ENCODE peak calls at places on chromosomes 13 and 19, in five cellular contexts. M is CD8-positive, alpha-beta T cell; H is mammary epithelial cell; T is GM12864; A is mucosa of descending colon. P is an unnamed sample.

GRCh38 chr13:21014666-21015170 is 46.7 kb downstream of the LATS2 start:
- DNase-seq in M (no peak), H (no peak), T (no peak), A (no peak), P (no peak)

GRCh38 chr13:31485651-31486051 is 253.7 kb upstream of the RXFP2 start:
- DNase-seq in M (no peak), H (no peak), T (no peak), A (no peak), P (no peak)

GRCh38 chr19:17775245-17775927 is 19.6 kb upstream of the B3GNT3 start:
- DNase-seq in M (peak; percentile 49), H (no peak), T (no peak), A (no peak), P (no peak)

GRCh38 chr13:105814219-105814901 is 721.1 kb downstream of the EFNB2 start:
- DNase-seq in M (no peak), H (peak; percentile 95), T (no peak), A (no peak), P (no peak)

GRCh38 chr19:19444694-19445155 is 39.2 kb downstream of the GATAD2A start:
- DNase-seq in M (no peak), H (no peak), T (no peak), A (no peak), P (no peak)

GRCh38 chr13:21234537-21234936 is 58.1 kb downstream of the MRPL57 start:
- DNase-seq in M (no peak), H (peak; percentile 37), T (no peak), A (no peak), P (no peak)

GRCh38 chr19:1745589-1746031 is 7.7 kb upstream of the ONECUT3 start:
- DNase-seq in M (no peak), H (no peak), T (no peak), A (no peak), P (no peak)

GRCh38 chr19:17095141-17095919 is 19.8 kb downstream of the MYO9B start:
- DNase-seq in M (no peak), H (no peak), T (no peak), A (no peak), P (no peak)

GRCh38 chr19:16446108-16447014 is 25.4 kb downstream of the EPS15L1 start:
- DNase-seq in M (no peak), H (no peak), T (peak; percentile 68), A (no peak), P (no peak)

GRCh38 chr13:114241918-114242317 is 7.2 kb downstream of the CDC16 start:
- DNase-seq in M (no peak), H (no peak), T (no peak), A (no peak), P (no peak)

GRCh38 chr13:40318366-40318765 is 348.1 kb downstream of the FOXO1 start:
- DNase-seq in M (no peak), H (no peak), T (no peak), A (no peak), P (no peak)

GRCh38 chr13:26562538-26562890 is 5.0 kb downstream of the WASF3 start:
- DNase-seq in M (no peak), H (no peak), T (no peak), A (no peak), P (no peak)

GRCh38 chr19:55423225-55423967 is 15.8 kb upstream of the UBE2S start:
- DNase-seq in M (no peak), H (no peak), T (no peak), A (no peak), P (no peak)

GRCh38 chr13:98143601-98144500 is 957 bp downstream of the FARP1 start:
- DNase-seq in M (no peak), H (peak; percentile 44), T (no peak), A (no peak), P (no peak)

GRCh38 chr19:32067686-32068085 is 277.7 kb upstream of the ZNF507 start:
- DNase-seq in M (no peak), H (no peak), T (no peak), A (no peak), P (no peak)

GRCh38 chr13:21638319-21639282 is 32.3 kb upstream of the FGF9 start:
- DNase-seq in M (peak; percentile 22), H (peak; percentile 75), T (no peak), A (no peak), P (peak; percentile 12)

GRCh38 chr13:99124695-99125334 is 75.8 kb upstream of the UBAC2 start:
- DNase-seq in M (no peak), H (peak; percentile 66), T (no peak), A (no peak), P (peak; percentile 12)

GRCh38 chr19:48728882-48729645 is 9.5 kb upstream of the MAMSTR start:
- DNase-seq in M (no peak), H (no peak), T (no peak), A (no peak), P (no peak)

GRCh38 chr19:21568816-21569496 is 63.6 kb downstream of the ZNF429 start:
- DNase-seq in M (peak; percentile 92), H (no peak), T (peak; percentile 67), A (no peak), P (peak; percentile 54)

GRCh38 chr13:49996166-49996915 is 501 bp upstream of the TRIM13 start:
- DNase-seq in M (peak; percentile 84), H (peak; percentile 87), T (no peak), A (peak; percentile 96), P (peak; percentile 83)

GRCh38 chr19:22619371-22619770 is 14.8 kb upstream of the ZNF492 start:
- DNase-seq in M (no peak), H (no peak), T (no peak), A (no peak), P (no peak)

GRCh38 chr19:19279853-19280252 is 6.8 kb upstream of the TM6SF2 start:
- DNase-seq in M (no peak), H (no peak), T (no peak), A (no peak), P (no peak)

GRCh38 chr13:25951831-25952230 is 100.0 kb downstream of the SHISA2 start:
- DNase-seq in M (no peak), H (no peak), T (no peak), A (no peak), P (no peak)

GRCh38 chr19:889662-890295 is 3.2 kb downstream of the MED16 start:
- DNase-seq in M (no peak), H (no peak), T (no peak), A (no peak), P (no peak)

GRCh38 chr13:85230754-85231153 is 568.5 kb downstream of the SLITRK6 start:
- DNase-seq in M (no peak), H (no peak), T (no peak), A (no peak), P (no peak)

GRCh38 chr13:44921931-44922758 is 67.1 kb downstream of the NUFIP1 start:
- DNase-seq in M (no peak), H (peak; percentile 83), T (no peak), A (no peak), P (no peak)

GRCh38 chr13:65971541-65971940 is 1258.6 kb downstream of the PCDH9 start:
- DNase-seq in M (no peak), H (no peak), T (no peak), A (no peak), P (no peak)

GRCh38 chr13:40109324-40109958 is 454.0 kb downstream of the COG6 start:
- DNase-seq in M (no peak), H (peak; percentile 97), T (no peak), A (no peak), P (no peak)

GRCh38 chr13:49667773-49668172 is 23.5 kb downstream of the EBPL start:
- DNase-seq in M (no peak), H (no peak), T (no peak), A (no peak), P (no peak)

GRCh38 chr13:113554333-113554700 is 30.2 kb upstream of the TFDP1 start:
- DNase-seq in M (no peak), H (no peak), T (no peak), A (no peak), P (no peak)

GRCh38 chr13:86591862-86592261 is 792.6 kb upstream of the SLITRK6 start:
- DNase-seq in M (no peak), H (peak; percentile 21), T (no peak), A (no peak), P (no peak)
- H3K4me3 ChIP-seq in M (no peak overlapping the region), H (no peak overlapping the region), T (no peak overlapping the region), A (no peak overlapping the region), P (no peak overlapping the region)

GRCh38 chr13:32642858-32643257 is 56.6 kb downstream of the PDS5B start:
- DNase-seq in M (no peak), H (no peak), T (no peak), A (no peak), P (no peak)
- H3K4me3 ChIP-seq in M (no peak overlapping the region), H (no peak overlapping the region), T (no peak overlapping the region), A (no peak overlapping the region), P (no peak overlapping the region)

GRCh38 chr13:93767917-93768422 is 541.4 kb downstream of the GPC6 start:
- DNase-seq in M (no peak), H (no peak), T (no peak), A (no peak), P (no peak)

GRCh38 chr13:93769607-93770006 is 543.0 kb downstream of the GPC6 start:
- DNase-seq in M (no peak), H (peak; percentile 36), T (no peak), A (no peak), P (no peak)

GRCh38 chr13:93771782-93772181 is 545.2 kb downstream of the GPC6 start:
- DNase-seq in M (no peak), H (no peak), T (no peak), A (no peak), P (no peak)

GRCh38 chr13:93769126-93769525 is 542.5 kb downstream of the GPC6 start:
- DNase-seq in M (no peak), H (no peak), T (no peak), A (no peak), P (no peak)

GRCh38 chr13:93771229-93771628 is 544.6 kb downstream of the GPC6 start:
- DNase-seq in M (no peak), H (no peak), T (no peak), A (no peak), P (no peak)
- H3K4me3 ChIP-seq in M (no peak overlapping the region), H (no peak overlapping the region), T (no peak overlapping the region), A (no peak overlapping the region), P (no peak overlapping the region)

GRCh38 chr13:41459754-41460111 is 2.4 kb downstream of the RGCC start:
- DNase-seq in M (no peak), H (no peak), T (no peak), A (no peak), P (no peak)
- H3K4me3 ChIP-seq in M (peak overlapping the region; percentile 66), H (no peak overlapping the region), T (no peak overlapping the region), A (no peak overlapping the region), P (peak overlapping the region; percentile 95)

DNA sequence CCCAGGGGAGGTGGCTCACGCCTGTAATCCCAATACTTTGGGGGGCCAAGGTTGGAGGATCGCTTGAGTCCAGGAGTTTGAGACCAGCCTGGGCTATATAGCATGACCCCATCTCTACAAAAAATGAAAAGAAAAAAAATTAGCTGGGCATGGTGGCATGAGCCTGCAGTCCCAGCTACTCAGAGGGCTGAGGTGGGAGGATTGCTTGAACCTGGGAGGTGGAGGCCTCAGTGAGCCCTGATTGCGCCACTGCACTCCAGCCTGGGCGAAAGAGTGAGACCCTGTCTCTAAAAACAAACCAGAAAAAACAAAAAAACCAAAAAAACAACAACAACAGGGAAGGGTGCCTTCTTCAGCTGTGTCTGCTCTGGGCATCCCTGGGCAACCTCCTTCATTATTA is 499 bp upstream of the MYO1F start:
- DNase-seq in M (no peak), H (no peak), T (no peak), A (no peak), P (no peak)
- H3K4me3 ChIP-seq in M (no peak overlapping the region), H (no peak overlapping the region), T (no peak overlapping the region), A (no peak overlapping the region), P (peak overlapping the region; percentile 91)

DNA sequence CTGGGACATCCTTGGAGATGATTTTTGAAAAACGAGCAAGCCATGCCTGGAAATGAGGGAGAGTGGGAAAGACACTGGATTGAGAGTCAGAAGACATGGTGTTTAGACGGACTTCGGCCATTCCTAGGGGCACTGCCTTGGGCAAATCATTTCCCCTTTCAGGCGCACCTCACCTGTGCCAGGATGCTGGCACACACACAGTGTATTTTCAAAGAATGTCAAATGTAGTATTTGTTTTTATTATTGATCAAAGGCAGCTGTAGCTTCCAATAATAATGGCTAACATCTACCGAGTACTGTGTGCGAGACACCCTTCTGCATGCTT is 485.2 kb downstream of the UQCRFS1 start:
- DNase-seq in M (no peak), H (no peak), T (no peak), A (no peak), P (no peak)
- H3K4me3 ChIP-seq in M (no peak overlapping the region), H (no peak overlapping the region), T (no peak overlapping the region), A (no peak overlapping the region), P (no peak overlapping the region)

P was measured in CD8-positive, alpha-beta memory T cell.